ENCODE peak calls at places on chromosomes 7 and 10, in nine cellular contexts. J is heart left ventricle, F is adrenal gland, U is gastrocnemius medialis, R is ascending aorta, D is left ventricle myocardium inferior, H is sigmoid colon, Y is psoas muscle, C is IMR-90. B is an unnamed sample. For H3K4me1 and H3K27me3, the result is how much of the 10 kb centered on the place peaks cover.

GRCh38 chr10:100847440-100847839 is 65.3 kb upstream of the SLF2 start:
- DNase-seq in J (no peak), F (no peak), U (no peak), R (no peak), D (no peak), H (no peak), Y (no peak), C (peak), B (no peak)

GRCh38 chr7:17357952-17358351 is 59.5 kb downstream of the AHR start:
- DNase-seq in J (no peak), F (no peak), U (no peak), R (no peak), D (no peak), H (no peak), Y (no peak), C (peak), B (no peak)

GRCh38 chr10:6136215-6137201 is 47.7 kb downstream of the RBM17 start:
- DNase-seq in J (no peak), F (no peak), U (no peak), R (no peak), D (no peak), H (peak), Y (no peak), C (peak), B (no peak)

GRCh38 chr10:6279540-6280267 is 77.0 kb downstream of the PFKFB3 start:
- DNase-seq in J (no peak), F (peak), U (no peak), R (no peak), D (no peak), H (no peak), Y (no peak), C (peak), B (peak)

GRCh38 chr10:116742367-116743265 is at the start of gene HSPA12A:
- DNase-seq in J (peak), F (peak), U (peak), R (no peak), D (peak), H (peak), Y (peak), C (peak), B (peak)

GRCh38 chr10:1410469-1411395 is 326.6 kb downstream of the ADARB2 start:
- DNase-seq in J (no peak), F (no peak), U (no peak), R (no peak), D (no peak), H (no peak), Y (no peak), C (no peak), B (no peak)

GRCh38 chr10:32957341-32958084 is 517 bp downstream of the ITGB1 start:
- DNase-seq in J (peak), F (peak), U (peak), R (no peak), D (peak), H (peak), Y (peak), C (no peak), B (peak)

GRCh38 chr10:5014936-5015335 is 11.3 kb upstream of the AKR1C2 start:
- DNase-seq in J (no peak), F (peak), U (no peak), R (no peak), D (no peak), H (no peak), Y (no peak), C (no peak), B (peak)

GRCh38 chr7:153320005-153320404 is 560.5 kb downstream of the ACTR3B start:
- DNase-seq in J (no peak), F (no peak), U (no peak), R (no peak), D (no peak), H (no peak), Y (no peak), C (no peak), B (no peak)

GRCh38 chr7:142445019-142445686 is 187.3 kb upstream of the PRSS58 start:
- DNase-seq in J (no peak), F (no peak), U (no peak), R (no peak), D (no peak), H (no peak), Y (no peak), C (no peak), B (no peak)

GRCh38 chr10:47402681-47403301 is 18.7 kb upstream of the ZNF488 start:
- DNase-seq in J (peak), F (peak), U (no peak), R (no peak), D (peak), H (peak), Y (peak), C (peak), B (peak)

GRCh38 chr10:99329891-99330674 is 927 bp downstream of the CNNM1 start:
- DNase-seq in J (no peak), F (peak), U (no peak), R (no peak), D (no peak), H (peak), Y (peak), C (peak), B (peak)

GRCh38 chr7:82542665-82543064 is 99.1 kb upstream of the CACNA2D1 start:
- DNase-seq in J (no peak), F (no peak), U (no peak), R (no peak), D (no peak), H (no peak), Y (no peak), C (peak), B (no peak)

GRCh38 chr7:2384354-2385243 is 18.8 kb upstream of the CHST12 start:
- DNase-seq in J (no peak), F (no peak), U (no peak), R (no peak), D (no peak), H (no peak), Y (peak), C (no peak), B (no peak)

GRCh38 chr10:94521276-94522250 is 24.0 kb upstream of the HELLS start:
- DNase-seq in J (no peak), F (no peak), U (no peak), R (no peak), D (no peak), H (no peak), Y (no peak), C (no peak), B (no peak)

GRCh38 chr7:159033956-159034938 is 110.4 kb downstream of the VIPR2 start:
- DNase-seq in J (no peak), F (no peak), U (no peak), R (no peak), D (no peak), H (peak), Y (no peak), C (no peak), B (no peak)

GRCh38 chr10:133299224-133299623 is 9.4 kb downstream of the TUBGCP2 start:
- DNase-seq in J (no peak), F (no peak), U (no peak), R (no peak), D (no peak), H (no peak), Y (no peak), C (no peak), B (no peak)

GRCh38 chr7:64889686-64890162 is 13.3 kb upstream of the ZNF273 start:
- DNase-seq in J (no peak), F (no peak), U (no peak), R (no peak), D (no peak), H (no peak), Y (no peak), C (no peak), B (no peak)

GRCh38 chr7:154576604-154577003 is 426.3 kb downstream of the PAXIP1 start:
- DNase-seq in J (no peak), F (no peak), U (no peak), R (no peak), D (no peak), H (no peak), Y (no peak), C (no peak), B (no peak)

GRCh38 chr7:30322656-30323355 is 38.4 kb downstream of the ZNRF2 start:
- DNase-seq in J (no peak), F (no peak), U (no peak), R (no peak), D (no peak), H (no peak), Y (no peak), C (no peak), B (no peak)

GRCh38 chr7:36393826-36394225 is 4.2 kb downstream of the ANLN start:
- DNase-seq in J (no peak), F (no peak), U (no peak), R (no peak), D (no peak), H (no peak), Y (no peak), C (no peak), B (no peak)

GRCh38 chr10:113049881-113050280 is 99.8 kb downstream of the TCF7L2 start:
- DNase-seq in J (no peak), F (no peak), U (no peak), R (no peak), D (no peak), H (no peak), Y (no peak), C (no peak), B (no peak)
- H3K4me1 ChIP-seq in J (under half), F (under half), U (under half), R (half or more), D (half or more), H (half or more), Y (under half), C (under half), B (under half)

GRCh38 chr10:14971867-14972448 is 12.8 kb downstream of the MEIG1 start:
- DNase-seq in J (peak), F (peak), U (no peak), R (no peak), D (no peak), H (no peak), Y (no peak), C (no peak), B (no peak)
- TF ChIP-seq CTCF in J (peak), F (peak), U (no peak), R (no peak), D (peak), H (no peak), Y (peak), C (peak), B (peak)

DNA sequence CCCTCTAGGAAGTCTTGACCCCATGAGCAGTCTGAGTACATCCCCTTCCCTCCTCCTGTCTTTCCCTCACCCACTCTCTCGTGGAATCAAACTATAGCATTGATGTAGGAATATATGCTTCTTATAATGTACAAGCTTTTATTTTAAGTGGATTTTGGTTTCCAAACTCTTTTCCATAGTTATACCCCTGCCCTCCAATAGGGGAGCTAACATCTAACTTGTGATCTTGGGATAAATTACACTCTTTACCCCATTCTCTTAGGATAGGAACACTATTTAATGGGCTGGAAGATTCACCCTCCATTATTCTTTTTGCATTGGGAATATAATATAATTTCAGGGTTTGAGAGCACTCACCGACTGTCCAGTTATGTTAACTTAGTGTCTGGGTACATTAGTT is 465.9 kb downstream of the GATA3 start:
- DNase-seq in J (no peak), F (no peak), U (no peak), R (no peak), D (no peak), H (no peak), Y (no peak), C (no peak), B (no peak)
- H3K27me3 ChIP-seq in J (under half), F (under half), U (under half), R (under half), D (under half), H (under half), Y (under half), C (under half), B (under half)

GRCh38 chr7:113751547-113751946 is 167.3 kb downstream of the PPP1R3A start:
- DNase-seq in J (no peak), F (no peak), U (no peak), R (no peak), D (no peak), H (no peak), Y (no peak), C (no peak), B (no peak)
- H3K4me1 ChIP-seq in J (under half), F (under half), U (under half), R (under half), D (under half), H (under half), Y (under half), C (under half), B (under half)

GRCh38 chr7:123208793-123209192 is 9.0 kb upstream of the SLC13A1 start:
- DNase-seq in J (no peak), F (peak), U (no peak), R (no peak), D (no peak), H (no peak), Y (no peak), C (no peak), B (no peak)
- TF ChIP-seq CTCF in J (peak), F (peak), U (no peak), R (no peak), D (peak), H (no peak), Y (no peak), C (no peak), B (peak)

DNA sequence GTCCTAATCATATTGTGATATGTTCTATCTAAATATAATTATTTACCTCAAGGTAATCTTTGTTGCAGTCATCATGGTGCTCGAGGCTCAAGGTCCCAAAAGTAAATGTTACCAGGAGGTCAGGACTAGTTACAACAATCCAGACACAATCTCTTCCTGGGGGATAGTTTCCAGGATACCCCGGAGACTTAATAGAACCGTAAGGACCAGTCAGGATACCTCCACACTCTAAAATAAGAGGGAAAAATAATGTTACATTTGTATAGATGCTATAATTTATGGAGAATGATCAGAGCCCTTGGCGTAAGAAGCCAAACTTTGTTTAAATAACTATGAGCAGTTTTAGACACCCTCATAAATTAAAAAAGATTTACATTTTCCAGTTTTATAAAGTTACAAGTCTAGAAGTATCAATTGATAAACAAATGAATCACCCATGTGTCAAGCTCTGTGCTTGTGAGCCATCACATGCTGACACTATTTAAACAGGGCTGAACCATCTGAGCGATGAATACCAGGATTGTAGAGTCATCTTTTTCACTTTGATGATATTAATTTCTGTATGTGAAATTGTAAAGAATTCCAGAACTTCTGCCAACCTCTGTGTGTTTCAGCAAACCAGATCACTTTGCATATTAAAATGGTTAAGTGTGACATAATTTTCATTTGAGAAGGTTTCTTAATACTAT is 41.3 kb downstream of the CUBN start:
- DNase-seq in J (no peak), F (no peak), U (no peak), R (no peak), D (no peak), H (no peak), Y (no peak), C (peak), B (no peak)
- H3K27me3 ChIP-seq in J (under half), F (under half), U (under half), R (under half), D (under half), H (under half), Y (under half), C (under half), B (under half)

DNA sequence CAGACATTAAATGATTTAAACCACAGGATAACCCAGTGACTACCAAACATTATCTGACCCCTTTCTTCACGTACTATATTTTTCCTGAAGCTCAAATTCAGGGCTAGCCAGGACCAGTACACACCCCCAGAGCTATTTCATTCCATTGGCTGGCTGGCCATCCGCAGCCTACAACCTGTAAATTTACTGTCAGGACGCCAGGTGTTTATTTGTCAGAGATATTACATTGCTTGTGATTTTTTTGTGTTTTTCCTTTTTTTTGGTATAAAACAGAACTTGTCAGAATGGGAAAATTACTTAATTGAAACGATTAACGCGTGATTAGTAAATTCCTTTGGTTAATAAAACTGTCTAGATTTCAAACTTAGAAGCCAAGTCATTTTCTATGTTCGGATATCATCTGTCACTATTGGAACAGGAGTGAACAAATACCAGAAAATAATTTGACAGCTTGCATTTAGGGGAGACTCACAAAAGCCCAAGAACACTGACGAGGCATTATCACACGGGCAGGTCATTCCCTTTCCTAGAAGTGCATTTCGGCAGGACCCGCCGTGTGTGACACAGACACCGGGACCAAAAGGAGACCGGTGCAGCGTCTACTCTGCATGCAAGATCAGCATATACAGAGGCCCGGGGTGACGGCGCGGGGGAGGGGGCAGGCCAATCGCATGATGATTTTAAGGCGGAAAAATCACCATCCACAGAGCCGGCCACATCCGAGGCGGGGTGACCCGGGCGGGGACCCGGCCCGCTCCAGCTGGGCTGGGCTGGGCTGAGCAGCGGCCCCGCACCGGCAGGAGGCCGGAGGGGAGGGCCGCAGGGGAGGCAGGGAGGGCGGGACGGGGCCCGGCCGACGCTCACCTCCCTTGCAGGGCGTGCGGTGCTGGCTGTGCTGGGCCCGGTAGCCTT is 926 bp downstream of the GLUD1 start:
- DNase-seq in J (peak), F (peak), U (peak), R (peak), D (peak), H (peak), Y (peak), C (peak), B (peak)
- H3K4me1 ChIP-seq in J (under half), F (half or more), U (under half), R (under half), D (half or more), H (half or more), Y (under half), C (under half), B (under half)

DNA sequence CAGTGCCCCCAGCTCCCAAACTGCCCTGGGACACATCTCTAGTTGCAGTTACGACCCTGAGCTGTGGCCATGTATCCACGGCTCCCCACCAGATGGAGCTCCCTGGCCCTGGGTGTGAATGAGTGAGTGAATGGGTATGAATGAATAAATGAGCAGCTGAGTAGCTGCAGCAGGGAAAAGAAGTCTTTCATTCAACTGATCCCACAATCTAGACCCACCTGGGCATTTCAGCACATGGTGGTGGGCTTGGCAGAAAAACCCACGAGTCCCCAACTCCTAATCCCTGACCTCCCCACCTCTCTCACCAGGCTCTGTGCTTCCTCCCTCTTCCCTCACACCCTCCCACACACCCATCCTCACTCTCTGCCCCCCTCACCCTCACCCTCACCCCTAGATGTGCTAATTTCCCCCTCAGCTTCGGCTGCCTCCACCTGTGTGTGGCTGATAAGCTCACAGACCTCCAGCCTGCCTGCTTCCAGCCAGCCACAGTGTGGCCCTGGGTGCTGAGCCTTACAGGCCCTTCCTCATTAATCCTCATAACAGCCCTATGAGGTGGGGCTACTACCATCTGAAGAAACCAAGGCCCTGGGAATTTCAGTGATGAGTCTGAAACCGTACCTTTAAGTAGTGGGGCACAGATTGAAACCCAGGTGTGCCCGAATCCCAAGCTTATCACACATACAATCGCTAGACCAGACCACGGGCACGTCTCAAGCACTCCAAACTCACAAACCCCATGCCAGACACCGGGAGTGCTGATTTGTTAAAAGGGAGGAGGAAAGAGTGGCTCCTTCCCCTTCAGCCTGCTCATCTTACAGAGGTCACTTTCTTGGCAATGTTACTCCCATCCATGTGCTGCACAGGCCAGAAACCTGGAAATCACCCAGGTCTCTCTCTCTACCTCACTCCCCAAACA is 2.2 kb upstream of the ATP6V1F start:
- DNase-seq in J (peak), F (no peak), U (no peak), R (no peak), D (no peak), H (no peak), Y (peak), C (peak), B (no peak)
- TF ChIP-seq CTCF in J (peak), F (no peak), U (no peak), R (no peak), D (peak), H (no peak), Y (no peak), C (no peak), B (no peak)